ENCODE peak calls at places on chromosomes 7 and 10, in five cellular contexts. C is heart left ventricle, T is mucosa of descending colon, J is IMR-90, V is thoracic aorta. Y is an unnamed sample. For H3K9me3 and H3K4me1, the result is how much of the 10 kb centered on the place peaks cover.

GRCh38 chr7:128352138-128352537 is 8.4 kb upstream of the RBM28 start:
- DNase-seq in C (no peak), T (peak), J (peak), V (no peak), Y (no peak)

GRCh38 chr7:39540320-39540719 is 25.9 kb upstream of the YAE1 start:
- DNase-seq in C (no peak), T (no peak), J (no peak), V (no peak), Y (no peak)

GRCh38 chr7:142813262-142813661 is 41.6 kb upstream of the EPHB6 start:
- DNase-seq in C (no peak), T (no peak), J (peak), V (no peak), Y (no peak)

GRCh38 chr10:125247576-125247975 is 87.2 kb upstream of the CTBP2 start:
- DNase-seq in C (no peak), T (no peak), J (no peak), V (no peak), Y (no peak)

GRCh38 chr7:29237483-29237882 is 42.9 kb downstream of the CHN2 start:
- DNase-seq in C (no peak), T (no peak), J (no peak), V (no peak), Y (no peak)

GRCh38 chr10:45280113-45280512 is 35.3 kb downstream of the OR13A1 start:
- DNase-seq in C (peak), T (no peak), J (no peak), V (no peak), Y (no peak)

GRCh38 chr7:105952917-105953595 is 10.0 kb upstream of the CDHR3 start:
- DNase-seq in C (no peak), T (no peak), J (no peak), V (no peak), Y (no peak)

GRCh38 chr10:57723305-57723704 is 544.4 kb downstream of the IPMK start:
- DNase-seq in C (no peak), T (no peak), J (no peak), V (no peak), Y (no peak)

GRCh38 chr10:120926611-120927010 is 75.4 kb downstream of the WDR11 start:
- DNase-seq in C (no peak), T (no peak), J (no peak), V (no peak), Y (no peak)

GRCh38 chr7:80309971-80310549 is 175.4 kb downstream of the GNAI1 start:
- DNase-seq in C (no peak), T (no peak), J (no peak), V (no peak), Y (no peak)

GRCh38 chr10:75042292-75042974 is 69.0 kb upstream of the SAMD8 start:
- DNase-seq in C (no peak), T (no peak), J (peak), V (no peak), Y (no peak)

GRCh38 chr10:8100366-8100765 is 45.9 kb downstream of the GATA3 start:
- DNase-seq in C (no peak), T (no peak), J (no peak), V (no peak), Y (no peak)

GRCh38 chr10:2949948-2950354 is 117.4 kb upstream of the PFKP start:
- DNase-seq in C (no peak), T (no peak), J (peak), V (no peak), Y (no peak)

GRCh38 chr10:103069453-103070331 is 123.4 kb downstream of the NT5C2 start:
- DNase-seq in C (peak), T (peak), J (peak), V (no peak), Y (peak)

GRCh38 chr10:58625070-58625469 is 112.4 kb downstream of the BICC1 start:
- DNase-seq in C (no peak), T (no peak), J (peak), V (no peak), Y (no peak)

GRCh38 chr10:62437696-62438095 is 63.5 kb downstream of the ZNF365 start:
- DNase-seq in C (no peak), T (no peak), J (peak), V (no peak), Y (no peak)

GRCh38 chr7:114652041-114652440 is 237.4 kb downstream of the FOXP2 start:
- DNase-seq in C (no peak), T (no peak), J (no peak), V (no peak), Y (no peak)

GRCh38 chr7:149205690-149206381 is 10.5 kb downstream of the ZNF282 start:
- DNase-seq in C (no peak), T (no peak), J (no peak), V (no peak), Y (no peak)

GRCh38 chr10:129800796-129801340 is 163.2 kb downstream of the EBF3 start:
- DNase-seq in C (no peak), T (no peak), J (no peak), V (no peak), Y (no peak)

GRCh38 chr7:7977774-7978173 is 9.2 kb downstream of the GLCCI1 start:
- DNase-seq in C (no peak), T (no peak), J (peak), V (no peak), Y (no peak)

GRCh38 chr7:49255061-49255460 is 330.7 kb downstream of the CDC14C start:
- DNase-seq in C (no peak), T (no peak), J (no peak), V (no peak), Y (no peak)

GRCh38 chr10:86759073-86759672 is 2.8 kb downstream of the BMPR1A start:
- DNase-seq in C (no peak), T (no peak), J (peak), V (no peak), Y (no peak)

GRCh38 chr7:143393267-143394041 is 12.3 kb downstream of the ZYX start:
- DNase-seq in C (no peak), T (peak), J (peak), V (no peak), Y (peak)

GRCh38 chr7:65980478-65981250 is 1.3 kb downstream of the GUSB start:
- DNase-seq in C (peak), T (peak), J (no peak), V (no peak), Y (peak)

GRCh38 chr10:70722820-70723424 is 50.6 kb downstream of the ADAMTS14 start:
- DNase-seq in C (no peak), T (no peak), J (peak), V (no peak), Y (no peak)

GRCh38 chr7:54811925-54812264 is 52.9 kb upstream of the SEC61G start:
- DNase-seq in C (peak), T (no peak), J (peak), V (no peak), Y (no peak)

GRCh38 chr10:80486151-80486692 is 32.1 kb downstream of the TSPAN14 start:
- DNase-seq in C (no peak), T (no peak), J (no peak), V (no peak), Y (no peak)

GRCh38 chr7:114879554-114879953 is 42.3 kb upstream of the MDFIC start:
- DNase-seq in C (no peak), T (no peak), J (peak), V (no peak), Y (no peak)

GRCh38 chr7:44286182-44286617 is 39.2 kb downstream of the CAMK2B start:
- DNase-seq in C (peak), T (peak), J (no peak), V (no peak), Y (no peak)

GRCh38 chr10:77296534-77297369 is 340.9 kb downstream of the KCNMA1 start:
- DNase-seq in C (no peak), T (no peak), J (no peak), V (no peak), Y (no peak)

GRCh38 chr7:74625446-74625845 is 32.1 kb upstream of the GTF2I start:
- DNase-seq in C (no peak), T (no peak), J (peak), V (no peak), Y (no peak)

GRCh38 chr7:127891854-127892438 is 139.3 kb downstream of the LRRC4 start:
- DNase-seq in C (no peak), T (no peak), J (no peak), V (no peak), Y (no peak)

GRCh38 chr10:63917363-63917762 is 396.2 kb downstream of the REEP3 start:
- DNase-seq in C (no peak), T (no peak), J (no peak), V (no peak), Y (no peak)

GRCh38 chr10:27611209-27611608 is 107.1 kb downstream of the RAB18 start:
- DNase-seq in C (no peak), T (no peak), J (peak), V (no peak), Y (no peak)

GRCh38 chr10:69629897-69630650 is at the start of gene FAM241B:
- DNase-seq in C (peak), T (peak), J (peak), V (no peak), Y (peak)
- H3K4me3 ChIP-seq in C (peak), T (peak), J (peak), V (peak), Y (peak)

DNA sequence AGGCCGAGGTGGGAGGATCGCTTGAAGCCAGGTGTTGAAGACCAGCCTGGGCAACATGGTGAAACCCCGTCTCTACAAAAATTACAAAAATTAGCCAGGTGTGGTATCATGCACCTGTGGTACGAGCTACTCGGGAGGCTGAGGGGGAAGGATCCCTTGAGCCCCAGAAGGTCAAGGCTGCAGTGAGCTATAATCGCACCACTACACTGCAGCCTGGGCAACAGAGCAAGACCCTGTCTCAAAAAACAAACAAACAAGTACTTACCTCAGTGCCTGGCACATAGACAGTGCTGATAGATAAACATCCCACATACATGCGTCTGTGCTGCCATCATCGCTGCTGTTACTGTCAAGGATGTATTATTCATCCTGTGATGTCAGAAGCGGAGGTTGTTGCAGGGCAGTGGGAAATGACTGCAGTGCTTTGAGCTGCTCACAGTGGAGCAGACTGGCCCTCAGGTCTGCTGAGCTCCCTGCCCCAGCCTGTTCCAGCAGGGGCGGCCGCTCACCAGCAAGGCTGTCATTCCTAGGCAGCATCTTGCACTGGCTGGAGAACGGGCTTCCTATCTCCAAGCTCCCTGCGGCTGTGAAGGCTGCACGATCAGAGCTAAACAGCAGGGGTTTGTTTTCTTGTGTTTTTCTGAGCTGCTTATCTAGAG is 18.6 kb downstream of the FOXK1 start:
- DNase-seq in C (no peak), T (no peak), J (peak), V (no peak), Y (no peak)
- H3K9me3 ChIP-seq in C (under half), T (under half), J (under half), V (under half), Y (under half)

DNA sequence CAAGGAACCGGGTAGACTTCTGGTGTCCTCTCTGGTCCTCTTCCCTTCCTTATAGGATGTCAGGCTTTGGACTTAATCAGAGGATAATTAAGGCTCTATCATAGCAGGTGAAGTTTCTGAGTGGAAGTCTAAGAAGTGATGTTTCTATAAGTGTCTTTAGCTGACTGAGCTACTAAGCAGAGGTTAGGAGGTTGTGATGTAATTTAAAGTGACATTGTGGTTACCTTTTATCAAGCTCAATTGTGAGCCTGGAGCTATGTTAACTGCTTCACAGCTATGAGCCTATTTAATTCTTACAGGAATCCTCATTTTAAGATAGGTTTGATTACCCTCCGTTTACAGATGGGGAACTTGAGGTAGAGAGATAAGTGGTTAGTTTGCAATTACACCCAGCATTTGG is 365.1 kb downstream of the AUTS2 start:
- DNase-seq in C (no peak), T (no peak), J (no peak), V (no peak), Y (no peak)
- H3K4me1 ChIP-seq in C (under half), T (under half), J (under half), V (under half), Y (under half)

GRCh38 chr7:129777195-129777844 is 165.8 kb downstream of the NRF1 start:
- DNase-seq in C (no peak), T (no peak), J (no peak), V (no peak), Y (no peak)
- H3K4me3 ChIP-seq in C (no peak), T (no peak), J (no peak), V (no peak), Y (no peak)

GRCh38 chr7:158001003-158001402 is 586.6 kb downstream of the PTPRN2 start:
- DNase-seq in C (no peak), T (no peak), J (no peak), V (no peak), Y (no peak)
- H3K9me3 ChIP-seq in C (under half), T (under half), J (under half), V (under half), Y (under half)

GRCh38 chr10:101777085-101777856 is 1.4 kb upstream of the FGF8 start:
- DNase-seq in C (no peak), T (peak), J (no peak), V (no peak), Y (no peak)
- H3K4me1 ChIP-seq in C (under half), T (under half), J (under half), V (under half), Y (under half)

GRCh38 chr10:93072225-93072712 is 1.4 kb upstream of the CYP26A1 start:
- DNase-seq in C (no peak), T (peak), J (no peak), V (no peak), Y (peak)
- H3K4me3 ChIP-seq in C (peak), T (no peak), J (no peak), V (peak), Y (peak)

GRCh38 chr10:123398180-123398591 is 244.0 kb downstream of the BUB3 start:
- DNase-seq in C (no peak), T (no peak), J (no peak), V (no peak), Y (no peak)
- H3K9me3 ChIP-seq in C (under half), T (under half), J (under half), V (under half), Y (under half)

DNA sequence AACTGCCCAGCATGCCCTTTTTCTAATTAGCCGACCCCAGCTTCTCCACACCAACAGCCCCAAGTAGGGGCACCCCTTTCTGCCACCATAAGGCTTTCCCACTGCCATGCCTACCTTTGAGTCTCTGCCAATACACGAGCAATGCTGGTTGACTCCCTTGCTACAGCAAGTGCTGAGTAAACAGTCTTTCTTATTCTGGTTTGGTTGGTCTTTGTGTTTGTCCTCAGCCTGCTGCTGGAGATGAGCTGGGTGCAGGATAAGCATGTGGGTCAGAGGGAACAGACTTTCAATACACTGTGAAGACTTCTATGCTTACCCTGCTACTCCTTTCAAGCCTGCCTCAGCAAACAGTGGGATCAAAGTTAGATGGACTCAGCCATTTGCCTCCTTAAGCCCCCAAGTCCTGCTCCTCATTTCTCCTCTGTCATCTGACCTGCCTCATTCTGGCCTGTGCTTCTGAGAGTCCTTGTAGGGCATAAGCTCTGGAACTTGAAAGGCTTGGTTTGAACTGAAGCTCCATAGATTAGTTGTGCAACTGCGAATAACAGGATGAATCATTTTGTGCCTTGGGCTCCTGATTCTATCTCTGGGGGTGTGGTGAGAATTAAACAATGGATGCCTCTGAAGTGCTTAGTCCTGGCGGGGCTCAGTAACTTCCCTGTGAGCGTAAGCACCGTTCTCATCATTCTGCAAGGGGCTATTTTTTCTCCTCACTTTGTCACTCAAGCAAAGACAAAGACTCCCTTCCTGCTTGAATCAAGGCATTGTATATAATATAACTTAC is 533.8 kb upstream of the DPP6 start:
- DNase-seq in C (no peak), T (no peak), J (no peak), V (no peak), Y (no peak)
- H3K4me1 ChIP-seq in C (under half), T (under half), J (under half), V (under half), Y (under half)